ENCODE peak calls at places on chromosomes 1 and 21, in seven cellular contexts. B is fibroblast of villous mesenchyme; P is left kidney; J is iPS-NIHi11; L is GOT3; Q is amygdala; F is activated naive CD4-positive, alpha-beta T cell treated with anti-CD3 and anti-CD28 coated beads, Interleukin-2, amount 50 U/mL, for 16 hours. V is an unnamed sample.

GRCh38 chr21:31530918-31531705 is 128.4 kb upstream of the SOD1 start:
- DNase-seq in B (no peak), P (peak), J (no peak), L (no peak), Q (no peak), F (no peak), V (no peak)

GRCh38 chr1:114112775-114113174 is 40.9 kb downstream of the SYT6 start:
- DNase-seq in B (no peak), P (no peak), J (no peak), L (no peak), Q (no peak), F (no peak), V (no peak)

GRCh38 chr1:162680419-162681126 is 48.3 kb downstream of the DDR2 start:
- DNase-seq in B (peak), P (no peak), J (no peak), L (no peak), Q (no peak), F (no peak), V (no peak)

GRCh38 chr1:204096931-204097330 is 24.0 kb downstream of the SOX13 start:
- DNase-seq in B (no peak), P (no peak), J (no peak), L (no peak), Q (no peak), F (no peak), V (no peak)

GRCh38 chr1:27356628-27357280 is 10.0 kb downstream of the MAP3K6 start:
- DNase-seq in B (no peak), P (peak), J (no peak), L (no peak), Q (no peak), F (peak), V (no peak)

GRCh38 chr1:19388980-19389379 is 76.9 kb downstream of the SLC66A1 start:
- DNase-seq in B (no peak), P (no peak), J (no peak), L (no peak), Q (no peak), F (no peak), V (no peak)

GRCh38 chr21:17519208-17519738 is 6.4 kb downstream of the CXADR start:
- DNase-seq in B (no peak), P (no peak), J (no peak), L (no peak), Q (no peak), F (no peak), V (no peak)

GRCh38 chr21:38267991-38268858 is 11.4 kb downstream of the KCNJ15 start:
- DNase-seq in B (peak), P (no peak), J (no peak), L (no peak), Q (no peak), F (no peak), V (no peak)

GRCh38 chr1:33346921-33347649 is 26.2 kb upstream of the A3GALT2 start:
- DNase-seq in B (peak), P (no peak), J (no peak), L (no peak), Q (no peak), F (no peak), V (peak)

GRCh38 chr1:33348676-33349080 is 27.8 kb upstream of the A3GALT2 start:
- DNase-seq in B (peak), P (peak), J (no peak), L (no peak), Q (no peak), F (peak), V (no peak)

GRCh38 chr1:165824269-165824643 is 3.2 kb upstream of the UCK2 start:
- DNase-seq in B (no peak), P (peak), J (no peak), L (no peak), Q (no peak), F (no peak), V (no peak)

GRCh38 chr1:242523968-242524570 is 428 bp downstream of the PLD5 start:
- DNase-seq in B (peak), P (peak), J (peak), L (peak), Q (peak), F (no peak), V (no peak)

GRCh38 chr1:119420638-119421037 is 5.7 kb downstream of the HSD3B2 start:
- DNase-seq in B (no peak), P (no peak), J (no peak), L (no peak), Q (no peak), F (no peak), V (no peak)

GRCh38 chr1:11761988-11762406 is at the start of gene C1orf167:
- DNase-seq in B (no peak), P (peak), J (peak), L (no peak), Q (no peak), F (peak), V (no peak)

GRCh38 chr1:1781526-1781903 is 3.2 kb upstream of the NADK start:
- DNase-seq in B (peak), P (no peak), J (no peak), L (no peak), Q (no peak), F (no peak), V (no peak)

GRCh38 chr1:186202174-186202843 is 172.7 kb downstream of the TPR start:
- DNase-seq in B (no peak), P (no peak), J (no peak), L (no peak), Q (no peak), F (no peak), V (no peak)

GRCh38 chr1:45348966-45349677 is 8.9 kb upstream of the MUTYH start:
- DNase-seq in B (no peak), P (no peak), J (no peak), L (no peak), Q (no peak), F (no peak), V (no peak)

GRCh38 chr1:101713760-101714159 is 283.0 kb downstream of the OLFM3 start:
- DNase-seq in B (no peak), P (no peak), J (no peak), L (no peak), Q (no peak), F (no peak), V (no peak)

GRCh38 chr1:163046071-163046470 is 23.1 kb upstream of the RGS4 start:
- DNase-seq in B (peak), P (no peak), J (no peak), L (no peak), Q (no peak), F (no peak), V (no peak)

GRCh38 chr21:41744028-41744940 is 22.6 kb downstream of the RIPK4 start:
- DNase-seq in B (no peak), P (no peak), J (no peak), L (no peak), Q (no peak), F (no peak), V (no peak)

GRCh38 chr1:53359225-53359933 is 31.5 kb upstream of the LRP8 start:
- DNase-seq in B (no peak), P (no peak), J (no peak), L (no peak), Q (no peak), F (no peak), V (no peak)

GRCh38 chr21:45805321-45805720 is 161.8 kb downstream of the PCBP3 start:
- DNase-seq in B (no peak), P (no peak), J (no peak), L (no peak), Q (no peak), F (no peak), V (no peak)

GRCh38 chr1:206633708-206634121 is 1.6 kb upstream of the DYRK3 start:
- DNase-seq in B (peak), P (peak), J (no peak), L (no peak), Q (no peak), F (no peak), V (peak)

GRCh38 chr1:37038079-37038702 is 3.9 kb upstream of the GRIK3 start:
- DNase-seq in B (no peak), P (peak), J (no peak), L (no peak), Q (peak), F (no peak), V (no peak)

V was measured in non-pigmented ciliary epithelial cell.